ENCODE peak calls at places on chromosomes 1 and 21, in seven cellular contexts. E is IMR-90, U is neuronal stem cell, A is mesendoderm, C is H9, F is H1, S is mesenchymal stem cell. J is an unnamed sample. For H3K79me1, the result is how much of the 10 kb centered on the place peaks cover.

GRCh38 chr1:164921493-164921892 is 362.5 kb downstream of the PBX1 start:
- DNase-seq in A (no peak), U (no peak), E (no peak), C (no peak), F (no peak), S (no peak), J (no peak)

GRCh38 chr1:24864409-24864808 is 65.7 kb downstream of the RUNX3 start:
- DNase-seq in S (peak), C (no peak), U (no peak), F (no peak), E (no peak), A (no peak), J (no peak)

GRCh38 chr1:38859561-38860463 is at the start of gene RRAGC:
- DNase-seq in A (peak), U (peak), F (peak), S (peak), C (peak), E (peak), J (peak)

GRCh38 chr1:213905315-213905714 is 82.5 kb upstream of the PROX1 start:
- DNase-seq in C (no peak), U (no peak), F (no peak), S (no peak), E (no peak), A (no peak), J (no peak)

GRCh38 chr1:163655565-163655964 is 333.8 kb downstream of the NUF2 start:
- DNase-seq in E (no peak), S (no peak), U (no peak), F (no peak), A (no peak), C (no peak), J (no peak)

GRCh38 chr1:74610961-74611360 is 62.6 kb downstream of the ERICH3 start:
- DNase-seq in F (no peak), A (no peak), E (no peak), S (no peak), U (no peak), C (no peak), J (peak)

GRCh38 chr1:58158006-58158405 is 388.5 kb downstream of the OMA1 start:
- DNase-seq in F (no peak), E (no peak), C (no peak), U (no peak), A (peak), S (no peak), J (no peak)

GRCh38 chr21:37912616-37913015 is 3.6 kb downstream of the KCNJ6 start:
- DNase-seq in S (peak), E (no peak), F (no peak), C (no peak), U (no peak), A (no peak), J (no peak)

GRCh38 chr21:39628380-39628779 is 15.6 kb downstream of the B3GALT5 start:
- DNase-seq in U (no peak), A (no peak), E (no peak), S (no peak), F (no peak), C (no peak), J (no peak)

GRCh38 chr1:110672753-110673108 is 2.0 kb downstream of the KCNA3 start:
- DNase-seq in S (no peak), U (no peak), E (no peak), F (no peak), C (no peak), A (no peak), J (no peak)

GRCh38 chr1:110671323-110671722 is 3.4 kb downstream of the KCNA3 start:
- DNase-seq in A (no peak), C (no peak), U (no peak), S (no peak), E (no peak), F (no peak), J (no peak)

GRCh38 chr1:110673805-110674336 is 869 bp downstream of the KCNA3 start:
- DNase-seq in C (no peak), E (no peak), U (no peak), A (no peak), F (no peak), S (no peak), J (no peak)

GRCh38 chr1:110673197-110673701 is 1.5 kb downstream of the KCNA3 start:
- DNase-seq in U (no peak), S (no peak), E (no peak), C (no peak), F (no peak), A (no peak), J (no peak)

DNA sequence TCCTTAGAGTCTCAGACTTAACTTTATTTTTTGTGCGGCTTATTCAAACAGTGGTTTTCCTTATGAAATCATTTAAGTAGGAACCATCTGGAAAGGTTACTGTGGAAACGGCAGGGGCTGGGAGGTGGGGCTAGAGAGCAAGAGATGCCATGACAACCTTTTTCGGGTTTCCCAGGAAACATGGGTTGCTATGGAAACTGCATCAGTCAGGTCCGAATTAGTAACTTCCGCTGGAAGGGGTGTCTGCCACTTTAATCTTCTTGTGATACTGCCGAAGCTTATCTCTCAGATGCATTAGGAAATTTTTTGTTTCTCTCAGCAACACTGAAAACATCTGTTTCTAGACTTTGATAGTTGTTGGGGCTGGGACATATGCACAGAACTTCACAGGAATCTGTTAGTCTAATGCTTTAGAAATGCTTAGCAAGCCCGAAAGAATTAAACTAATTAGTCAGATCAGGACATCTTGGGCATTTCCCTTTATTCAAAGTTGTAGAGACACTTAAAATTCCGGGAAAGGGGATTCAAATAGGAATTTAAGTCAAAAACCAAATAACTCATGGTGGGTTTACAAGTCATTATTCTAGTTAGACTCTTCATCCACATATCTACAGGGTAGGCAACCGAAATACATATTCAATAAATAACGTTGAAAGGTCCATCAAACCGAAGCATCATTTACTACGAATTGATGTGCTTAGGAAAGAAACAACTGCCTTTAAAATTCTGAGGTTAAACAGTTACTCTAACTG is 2.6 kb downstream of the KCNA3 start:
- DNase-seq in U (peak), E (peak), C (peak), A (peak), S (no peak), F (no peak), J (peak)
- H3K9ac ChIP-seq in U (no peak), E (no peak), C (no peak), A (no peak), S (peak), F (no peak), J (no peak)

GRCh38 chr1:167915528-167916102 is 1.7 kb upstream of the ADCY10 start:
- DNase-seq in A (no peak), S (no peak), E (no peak), F (no peak), U (no peak), C (no peak), J (no peak)
- H3K79me1 ChIP-seq in A (under half), S (under half), E (under half), F (under half), U (under half), C (under half), J (under half)

GRCh38 chr1:45097079-45097478 is 85.0 kb downstream of the UROD start:
- DNase-seq in E (no peak), S (no peak), F (no peak), A (no peak), C (no peak), U (no peak), J (no peak)
- H3K9ac ChIP-seq in E (no peak), S (no peak), F (no peak), A (no peak), C (no peak), U (no peak), J (no peak)

GRCh38 chr1:205973377-205974232 is 29.6 kb downstream of the RAB7B start:
- DNase-seq in C (no peak), A (no peak), F (no peak), U (no peak), S (no peak), E (no peak), J (no peak)
- H3K79me1 ChIP-seq in C (under half), A (under half), F (under half), U (under half), S (under half), E (under half), J (under half)

DNA sequence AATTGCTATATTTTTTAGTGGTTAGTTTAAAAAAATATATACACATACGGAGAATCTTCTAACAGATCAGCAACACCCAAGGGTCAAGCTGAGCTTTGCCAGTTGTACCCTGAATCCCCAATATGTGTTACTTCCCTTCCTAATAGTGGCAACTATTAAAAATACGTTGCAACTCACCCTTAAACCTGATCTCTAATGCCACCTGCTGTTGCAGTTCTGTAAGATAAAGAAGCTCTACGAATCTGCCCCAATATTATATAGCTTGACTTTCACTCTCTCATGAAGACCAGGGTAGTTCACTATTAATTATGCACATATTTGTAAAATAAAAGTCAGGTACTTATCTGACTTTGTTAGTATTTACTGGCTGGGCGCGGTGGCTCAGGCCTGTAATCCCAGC is 58.4 kb downstream of the ASH1L start:
- DNase-seq in F (no peak), S (peak), A (peak), U (no peak), C (no peak), E (peak), J (no peak)
- H3K9ac ChIP-seq in F (no peak), S (no peak), A (no peak), U (no peak), C (no peak), E (no peak), J (no peak)

GRCh38 chr1:170678196-170678595 is 14.3 kb downstream of the PRRX1 start:
- DNase-seq in E (peak), S (no peak), C (no peak), A (no peak), F (no peak), U (no peak), J (no peak)
- H3K79me1 ChIP-seq in E (under half), S (under half), C (under half), A (under half), F (under half), U (under half), J (under half)

DNA sequence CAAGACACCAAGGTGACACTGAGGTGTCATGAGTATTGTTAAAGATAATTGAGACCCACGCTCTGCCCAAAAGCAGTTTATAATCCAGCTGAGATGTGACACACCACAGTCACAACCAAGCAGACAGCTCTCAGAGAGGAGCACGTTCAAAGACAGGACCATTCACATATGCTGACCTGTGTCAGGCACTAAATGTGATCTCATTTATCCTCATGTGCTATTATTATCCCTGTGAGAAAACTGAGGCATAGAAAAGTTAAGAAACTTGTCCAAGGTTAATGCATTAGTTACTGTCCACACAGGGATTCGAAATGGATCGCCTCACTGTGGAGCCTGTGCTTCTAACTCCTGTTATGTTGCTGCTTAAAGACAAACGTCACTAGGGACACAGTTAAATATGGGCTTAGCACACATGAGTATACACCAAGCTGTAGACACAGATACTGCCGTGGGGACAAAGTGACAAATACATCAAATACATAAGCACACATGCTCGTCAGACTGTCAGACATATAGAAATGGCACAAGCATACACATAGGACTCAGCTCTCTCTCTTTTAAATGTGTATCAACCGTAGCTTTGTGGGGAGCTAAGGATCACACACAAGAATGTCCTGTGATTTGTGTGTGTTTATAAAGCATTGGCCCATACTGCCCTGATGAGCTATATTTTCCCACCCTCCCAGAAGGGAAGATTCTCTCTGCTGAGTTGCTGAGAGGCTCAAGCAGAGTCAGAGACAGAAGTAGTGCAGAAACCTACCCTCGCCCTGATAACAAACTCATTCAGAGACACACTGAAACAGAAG is 3.5 kb upstream of the IGSF8 start:
- DNase-seq in F (no peak), U (no peak), A (no peak), E (peak), S (peak), C (no peak), J (no peak)
- H3K9ac ChIP-seq in F (no peak), U (no peak), A (no peak), E (no peak), S (peak), C (no peak), J (no peak)

GRCh38 chr1:93681549-93682412 is at the start of gene BCAR3:
- DNase-seq in C (peak), F (peak), U (peak), E (peak), A (peak), S (peak), J (peak)

GRCh38 chr1:93681095-93681548 is 515 bp downstream of the BCAR3 start:
- DNase-seq in A (no peak), E (peak), U (no peak), F (no peak), S (peak), C (no peak), J (no peak)

GRCh38 chr1:93680121-93681094 is 1.2 kb downstream of the BCAR3 start:
- DNase-seq in F (peak), U (peak), C (peak), A (peak), S (peak), E (peak), J (peak)

GRCh38 chr1:93685918-93686317 is 4.3 kb upstream of the BCAR3 start:
- DNase-seq in C (no peak), F (no peak), U (no peak), E (no peak), S (no peak), A (no peak), J (no peak)

DNA sequence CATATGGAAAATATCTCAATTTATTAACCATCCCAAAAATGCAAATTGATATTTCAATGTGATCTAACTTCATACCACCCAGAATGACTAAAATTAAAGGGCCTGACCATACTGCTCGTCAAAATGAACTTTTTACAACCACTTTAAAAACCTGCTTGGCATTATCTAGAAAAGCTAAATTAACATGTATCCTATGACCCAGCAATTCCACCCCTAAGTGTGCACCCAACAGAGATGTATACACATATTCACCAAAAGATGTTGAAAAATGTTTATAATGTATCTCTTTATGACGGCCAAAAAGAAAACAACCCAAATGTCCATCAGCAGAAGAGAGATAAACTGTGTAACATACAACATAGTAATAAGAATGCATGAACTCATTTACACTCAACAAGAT is 1.6 kb upstream of the BCAR3 start:
- DNase-seq in C (no peak), E (no peak), U (no peak), A (no peak), S (no peak), F (no peak), J (no peak)
- H3K79me1 ChIP-seq in C (under half), E (under half), U (under half), A (under half), S (under half), F (under half), J (under half)

DNA sequence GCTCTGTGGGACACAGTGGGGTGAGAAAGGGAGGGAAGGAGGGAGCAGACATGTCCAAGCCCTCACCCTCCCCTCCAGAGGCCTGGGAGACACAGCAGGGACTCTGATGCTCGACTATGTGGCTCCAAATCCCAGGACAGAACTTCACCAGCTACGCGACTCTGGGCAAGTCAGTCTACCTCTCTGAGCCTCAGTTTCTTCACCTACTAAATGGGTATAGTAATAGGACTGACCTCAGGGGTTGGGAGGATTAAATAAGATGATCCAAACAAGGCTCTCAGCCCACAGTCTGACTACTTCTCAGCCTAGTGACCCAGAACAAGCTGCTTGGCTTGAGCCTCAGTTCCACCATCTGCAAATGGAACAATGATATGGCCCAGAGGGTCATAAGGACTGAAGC is 19.6 kb downstream of the SDC3 start:
- DNase-seq in E (no peak), C (no peak), S (no peak), A (no peak), U (no peak), F (no peak), J (no peak)
- H3K9ac ChIP-seq in E (peak), C (no peak), S (peak), A (no peak), U (no peak), F (no peak), J (peak)

J was measured in trophoblast cell.